ENCODE peak calls at places on chromosomes 3 and 15, in eight cellular contexts. Y is left ventricle myocardium inferior; D is LHCN-M2; O is activated CD4-positive, CD25-positive, alpha-beta regulatory T cell; R is HTR-8/SVneo; B is LoVo; N is iPS-NIHi11; Z is ascending aorta. K is an unnamed sample.

GRCh38 chr3:126109860-126110235 is 25.9 kb upstream of the SLC41A3 start:
- DNase-seq in Y (no peak), D (no peak), O (no peak), R (no peak), B (no peak), N (peak), Z (no peak), K (no peak)

GRCh38 chr3:34890247-34890646 is 749.1 kb upstream of the ARPP21 start:
- DNase-seq in Y (no peak), D (no peak), O (no peak), R (no peak), B (no peak), N (no peak), Z (no peak), K (no peak)

GRCh38 chr3:11603628-11604027 is 40.1 kb downstream of the VGLL4 start:
- DNase-seq in Y (no peak), D (peak), O (no peak), R (no peak), B (no peak), N (no peak), Z (no peak), K (no peak)

GRCh38 chr15:75360391-75360790 is 8.0 kb downstream of the MAN2C1 start:
- DNase-seq in Y (no peak), D (peak), O (no peak), R (no peak), B (no peak), N (peak), Z (no peak), K (no peak)

GRCh38 chr3:130425484-130425883 is 80.0 kb downstream of the COL6A5 start:
- DNase-seq in Y (no peak), D (no peak), O (no peak), R (no peak), B (no peak), N (no peak), Z (no peak), K (no peak)

GRCh38 chr3:133444071-133444774 is 44.4 kb downstream of the BFSP2 start:
- DNase-seq in Y (no peak), D (peak), O (no peak), R (no peak), B (peak), N (no peak), Z (no peak), K (no peak)

GRCh38 chr3:23981955-23982354 is 36.9 kb downstream of the NR1D2 start:
- DNase-seq in Y (no peak), D (no peak), O (no peak), R (no peak), B (no peak), N (no peak), Z (no peak), K (no peak)

GRCh38 chr3:170835346-170835745 is 34.6 kb downstream of the RPL22L1 start:
- DNase-seq in Y (no peak), D (no peak), O (no peak), R (no peak), B (no peak), N (no peak), Z (no peak), K (no peak)

GRCh38 chr3:155370198-155370597 is 76.7 kb upstream of the STRIT1 start:
- DNase-seq in Y (peak), D (no peak), O (no peak), R (no peak), B (no peak), N (no peak), Z (no peak), K (no peak)

GRCh38 chr3:23822559-23822958 is 16.8 kb downstream of the UBE2E1 start:
- DNase-seq in Y (no peak), D (no peak), O (no peak), R (no peak), B (no peak), N (no peak), Z (no peak), K (no peak)

GRCh38 chr3:12924437-12924836 is 83.1 kb upstream of the RPL32 start:
- DNase-seq in Y (no peak), D (no peak), O (no peak), R (no peak), B (no peak), N (no peak), Z (no peak), K (no peak)

GRCh38 chr3:194137314-194138097 is 1.6 kb downstream of the HES1 start:
- DNase-seq in Y (peak), D (peak), O (peak), R (peak), B (peak), N (no peak), Z (no peak), K (no peak)

GRCh38 chr15:71781965-71782265 is 28.4 kb upstream of the NR2E3 start:
- DNase-seq in Y (no peak), D (no peak), O (no peak), R (no peak), B (no peak), N (no peak), Z (no peak), K (no peak)

GRCh38 chr3:185820973-185821758 is 3.7 kb downstream of the IGF2BP2 start:
- DNase-seq in Y (no peak), D (peak), O (no peak), R (no peak), B (peak), N (no peak), Z (no peak), K (no peak)

GRCh38 chr3:9231006-9231405 is 18.4 kb downstream of the SRGAP3 start:
- DNase-seq in Y (no peak), D (no peak), O (no peak), R (no peak), B (no peak), N (no peak), Z (no peak), K (no peak)

GRCh38 chr15:42355291-42355690 is 4.0 kb upstream of the CAPN3 start:
- DNase-seq in Y (no peak), D (peak), O (no peak), R (no peak), B (no peak), N (no peak), Z (no peak), K (no peak)

GRCh38 chr3:143170676-143171075 is 51.1 kb downstream of the CHST2 start:
- DNase-seq in Y (no peak), D (peak), O (no peak), R (no peak), B (no peak), N (no peak), Z (no peak), K (no peak)

GRCh38 chr15:80934761-80935221 is 54.8 kb downstream of the MESD start:
- DNase-seq in Y (no peak), D (peak), O (no peak), R (peak), B (no peak), N (peak), Z (no peak), K (no peak)

GRCh38 chr3:146502887-146503458 is 33.6 kb upstream of the PLSCR2 start:
- DNase-seq in Y (no peak), D (no peak), O (no peak), R (no peak), B (peak), N (no peak), Z (no peak), K (no peak)

GRCh38 chr15:37764733-37765191 is 169.7 kb upstream of the TMCO5A start:
- DNase-seq in Y (no peak), D (peak), O (peak), R (peak), B (peak), N (peak), Z (no peak), K (peak)

GRCh38 chr3:196080997-196081833 is 675 bp downstream of the TFRC start:
- DNase-seq in Y (peak), D (peak), O (peak), R (peak), B (peak), N (peak), Z (no peak), K (no peak)

GRCh38 chr3:130896101-130896500 is 2.2 kb downstream of the ATP2C1 start:
- DNase-seq in Y (no peak), D (no peak), O (no peak), R (no peak), B (no peak), N (no peak), Z (no peak), K (no peak)

GRCh38 chr15:64163662-64164362 is 990 bp upstream of the PPIB start:
- DNase-seq in Y (no peak), D (no peak), O (no peak), R (no peak), B (no peak), N (no peak), Z (no peak), K (no peak)

GRCh38 chr3:148453764-148454163 is 243.9 kb upstream of the AGTR1 start:
- DNase-seq in Y (no peak), D (no peak), O (no peak), R (no peak), B (no peak), N (no peak), Z (no peak), K (no peak)

GRCh38 chr3:161350916-161351315 is 20.4 kb downstream of the SPTSSB start:
- DNase-seq in Y (no peak), D (no peak), O (no peak), R (no peak), B (no peak), N (no peak), Z (no peak), K (no peak)

GRCh38 chr3:87615506-87615905 is 339.1 kb upstream of the POU1F1 start:
- DNase-seq in Y (no peak), D (no peak), O (no peak), R (no peak), B (no peak), N (no peak), Z (no peak), K (no peak)

GRCh38 chr15:40358492-40359353 is 704 bp downstream of the DISP2 start:
- DNase-seq in Y (no peak), D (no peak), O (no peak), R (no peak), B (no peak), N (no peak), Z (no peak), K (no peak)

GRCh38 chr3:15797600-15798303 is at the start of gene ANKRD28:
- DNase-seq in Y (no peak), D (peak), O (no peak), R (peak), B (peak), N (peak), Z (no peak), K (peak)

GRCh38 chr3:33278106-33278672 is 947 bp downstream of the FBXL2 start:
- DNase-seq in Y (no peak), D (peak), O (no peak), R (no peak), B (peak), N (no peak), Z (no peak), K (no peak)

GRCh38 chr15:38058596-38059075 is 124.2 kb downstream of the TMCO5A start:
- DNase-seq in Y (no peak), D (no peak), O (no peak), R (no peak), B (no peak), N (no peak), Z (no peak), K (no peak)

GRCh38 chr3:158727499-158728377 is 4.5 kb downstream of the RARRES1 start:
- DNase-seq in Y (no peak), D (peak), O (peak), R (peak), B (peak), N (peak), Z (no peak), K (peak)

GRCh38 chr15:42493694-42494093 is 1.7 kb upstream of the SNAP23 start:
- DNase-seq in Y (no peak), D (no peak), O (no peak), R (no peak), B (no peak), N (no peak), Z (no peak), K (no peak)

GRCh38 chr15:31272558-31273257 is 53.9 kb upstream of the KLF13 start:
- DNase-seq in Y (no peak), D (no peak), O (no peak), R (no peak), B (peak), N (no peak), Z (no peak), K (no peak)

GRCh38 chr3:71753716-71754609 is at the start of gene GPR27:
- DNase-seq in Y (peak), D (no peak), O (no peak), R (peak), B (no peak), N (peak), Z (no peak), K (no peak)